ENCODE peak calls at places on chromosomes 12 and 14, in eight cellular contexts. V is KG1; R is cardiac septum; X is MV-4-11; F is RKO; Z is HT1080; C is A549; N is stimulated activated CD8-positive, alpha-beta memory T cell treated with anti-CD3 and anti-CD28 coated beads, Interleukin-7, amount 100 ng/mL, for 24 hours. Q is an unnamed sample.

GRCh38 chr14:101808020-101808641 is 46.6 kb downstream of the PPP2R5C start:
- DNase-seq in V (no peak), R (no peak), X (peak; percentile 14), F (no peak), Z (peak; percentile 46), C (peak; percentile 15), N (no peak), Q (no peak)

GRCh38 chr14:78170203-78170602 is at the start of gene NRXN3:
- DNase-seq in V (no peak), R (no peak), X (no peak), F (no peak), Z (no peak), C (no peak), N (no peak), Q (peak; percentile 17)

GRCh38 chr14:65258391-65258790 is 154.1 kb upstream of the FUT8 start:
- DNase-seq in V (no peak), R (no peak), X (no peak), F (peak; percentile 17), Z (peak; percentile 93), C (peak; percentile 25), N (no peak), Q (peak; percentile 83)

GRCh38 chr12:92414383-92415065 is 268.9 kb upstream of the BTG1 start:
- DNase-seq in V (no peak), R (no peak), X (no peak), F (no peak), Z (no peak), C (no peak), N (no peak), Q (no peak)

GRCh38 chr12:47022296-47022695 is 57.1 kb upstream of the PCED1B start:
- DNase-seq in V (no peak), R (no peak), X (no peak), F (peak; percentile 66), Z (peak; percentile 83), C (no peak), N (no peak), Q (peak; percentile 78)

GRCh38 chr12:93039930-93040329 is 110.8 kb upstream of the EEA1 start:
- DNase-seq in V (no peak), R (no peak), X (no peak), F (no peak), Z (no peak), C (no peak), N (no peak), Q (no peak)

GRCh38 chr12:40691913-40692616 is at the start of gene CNTN1:
- DNase-seq in V (no peak), R (no peak), X (no peak), F (no peak), Z (no peak), C (peak; percentile 99), N (no peak), Q (peak; percentile 65)

GRCh38 chr12:19033244-19033643 is 96.3 kb upstream of the PLEKHA5 start:
- DNase-seq in V (no peak), R (no peak), X (no peak), F (no peak), Z (no peak), C (no peak), N (no peak), Q (no peak)

GRCh38 chr12:132490481-132491348 is 764 bp downstream of the FBRSL1 start:
- DNase-seq in V (no peak), R (no peak), X (no peak), F (peak; percentile 18), Z (no peak), C (no peak), N (no peak), Q (peak; percentile 33)

Q was measured in kidney tubule cell.